ENCODE peak calls at places on chromosome 11, in seven cellular contexts. U is OCI-LY7; K is lung microvascular endothelial cell; D is ELF-1; B is fibroblast of the aortic adventitia; E is effector CD4-positive, alpha-beta T cell; G is stimulated activated CD4-positive, alpha-beta T cell treated with anti-CD3 and anti-CD28 coated beads, Interleukin-1b, Interleukin-23, amount 100 ng/mL, for 24 hours. H is an unnamed sample.

GRCh38 chr11:32870676-32871075 is 21.9 kb upstream of the QSER1 start:
- DNase-seq in G (no peak), K (no peak), U (peak; percentile 48), B (no peak), E (peak; percentile 15), D (peak; percentile 49), H (no peak)

GRCh38 chr11:28524098-28524497 is 415.9 kb downstream of the METTL15 start:
- DNase-seq in K (no peak), U (no peak), B (peak; percentile 71), D (no peak), G (no peak), E (no peak), H (no peak)

GRCh38 chr11:1370186-1371025 is 19.3 kb upstream of the BRSK2 start:
- DNase-seq in B (no peak), K (no peak), D (no peak), E (peak; percentile 1), G (no peak), U (no peak), H (no peak)

GRCh38 chr11:91295591-91295990 is 929.0 kb upstream of the FAT3 start:
- DNase-seq in G (no peak), K (no peak), U (no peak), B (no peak), E (no peak), D (no peak), H (no peak)

GRCh38 chr11:12079726-12080556 is 30.4 kb upstream of the MICAL2 start:
- DNase-seq in U (no peak), B (peak; percentile 97), K (peak; percentile 97), G (no peak), D (no peak), E (no peak), H (peak; percentile 77)

GRCh38 chr11:45483361-45483760 is 182.1 kb downstream of the CHST1 start:
- DNase-seq in G (no peak), U (no peak), E (no peak), D (no peak), K (no peak), B (no peak), H (no peak)

GRCh38 chr11:60121259-60121658 is 32.8 kb downstream of the MS4A2 start:
- DNase-seq in U (peak; percentile 20), E (no peak), B (no peak), G (no peak), D (peak; percentile 64), K (no peak), H (no peak)

GRCh38 chr11:82105331-82105992 is 628.2 kb downstream of the FAM181B start:
- DNase-seq in B (no peak), U (no peak), D (no peak), K (no peak), E (no peak), G (no peak), H (no peak)

GRCh38 chr11:60872124-60872951 is 5.0 kb downstream of the ZP1 start:
- DNase-seq in G (no peak), E (no peak), U (no peak), D (no peak), B (peak; percentile 75), K (peak; percentile 56), H (peak; percentile 65)

GRCh38 chr11:66868726-66869291 is 11.9 kb downstream of the LRFN4 start:
- DNase-seq in K (no peak), E (peak; percentile 64), B (no peak), G (peak; percentile 70), U (peak; percentile 92), D (peak; percentile 88), H (no peak)

GRCh38 chr11:12017243-12017678 is 8.8 kb upstream of the DKK3 start:
- DNase-seq in U (no peak), B (peak; percentile 96), E (no peak), D (no peak), K (peak; percentile 85), G (no peak), H (peak; percentile 61)